ENCODE peak calls at places on chromosome 15, in six cellular contexts. H is Calu3, K is DMS 273 treated with DMSO at 0.1 percent for 48 hours, W is T1000, C is activated T-cell treated with anti-CD3 and anti-CD28 coated beads for 4 hours, G is HS-27A. T is an unnamed sample.

GRCh38 chr15:101027273-101027901 is 108.2 kb downstream of the LRRK1 start:
- DNase-seq in H (no peak), K (no peak), W (no peak), C (no peak), G (no peak), T (no peak)

GRCh38 chr15:43225201-43225949 is 4.6 kb upstream of the EPB42 start:
- DNase-seq in H (peak; percentile 40), K (no peak), W (no peak), C (peak; percentile 25), G (peak; percentile 33), T (no peak)

GRCh38 chr15:75573001-75573400 is 6.1 kb downstream of the PTPN9 start:
- DNase-seq in H (no peak), K (no peak), W (no peak), C (no peak), G (no peak), T (no peak)

GRCh38 chr15:73964736-73965093 is 27.4 kb downstream of the STOML1 start:
- DNase-seq in H (peak; percentile 91), K (no peak), W (peak; percentile 69), C (peak; percentile 88), G (no peak), T (peak; percentile 60)

GRCh38 chr15:93619597-93619996 is 530.6 kb upstream of the RGMA start:
- DNase-seq in H (no peak), K (no peak), W (no peak), C (no peak), G (no peak), T (no peak)

GRCh38 chr15:57384024-57384423 is 7.7 kb downstream of the CGNL1 start:
- DNase-seq in H (no peak), K (no peak), W (no peak), C (no peak), G (no peak), T (no peak)

GRCh38 chr15:65037279-65037678 is 7.8 kb upstream of the MTFMT start:
- DNase-seq in H (no peak), K (no peak), W (no peak), C (no peak), G (no peak), T (no peak)

GRCh38 chr15:92623435-92623834 is 32.1 kb downstream of the FAM174B start:
- DNase-seq in H (no peak), K (peak; percentile 64), W (no peak), C (no peak), G (no peak), T (no peak)

GRCh38 chr15:39413558-39413957 is 167.3 kb upstream of the THBS1 start:
- DNase-seq in H (no peak), K (no peak), W (no peak), C (no peak), G (no peak), T (no peak)

GRCh38 chr15:72319360-72319984 is 485 bp downstream of the CELF6 start:
- DNase-seq in H (peak; percentile 80), K (no peak), W (peak; percentile 59), C (peak; percentile 7), G (no peak), T (no peak)

GRCh38 chr15:32683906-32684584 is 33.8 kb upstream of the GREM1 start:
- DNase-seq in H (no peak), K (no peak), W (peak; percentile 21), C (no peak), G (no peak), T (no peak)

GRCh38 chr15:100284701-100285100 is 57.1 kb downstream of the ADAMTS17 start:
- DNase-seq in H (no peak), K (no peak), W (no peak), C (no peak), G (no peak), T (no peak)

GRCh38 chr15:43911235-43911661 is 84.4 kb downstream of the WDR76 start:
- DNase-seq in H (no peak), K (no peak), W (peak; percentile 88), C (no peak), G (peak; percentile 84), T (peak; percentile 84)

GRCh38 chr15:88894348-88894818 is 961 bp downstream of the HAPLN3 start:
- DNase-seq in H (peak; percentile 94), K (no peak), W (no peak), C (peak; percentile 86), G (no peak), T (no peak)

GRCh38 chr15:67968564-67969440 is 85.3 kb upstream of the PIAS1 start:
- DNase-seq in H (no peak), K (peak; percentile 56), W (no peak), C (no peak), G (no peak), T (no peak)